ENCODE peak calls at places on chromosomes 7 and 10, in nine cellular contexts. D is cardiac fibroblast, Z is H9, J is BE2C, X is IMR-90, R is glutamatergic neuron, A is A549, T is OCI-LY7, C is GM23338. N is an unnamed sample.

GRCh38 chr7:69430502-69431145 is 167.7 kb upstream of the AUTS2 start:
- DNase-seq in D (no peak), Z (peak; percentile 29), J (peak; percentile 66), X (no peak), R (no peak), A (no peak), T (peak; percentile 22), C (peak; percentile 32), N (no peak)

GRCh38 chr7:101702362-101702850 is 73.3 kb upstream of the MYL10 start:
- DNase-seq in D (no peak), Z (peak; percentile 73), J (no peak), X (no peak), R (no peak), A (peak; percentile 49), T (peak; percentile 30), C (peak; percentile 63), N (no peak)

GRCh38 chr7:2497065-2497464 is 20.9 kb upstream of the GRIFIN start:
- DNase-seq in D (no peak), Z (no peak), J (no peak), X (no peak), R (no peak), A (no peak), T (no peak), C (no peak), N (no peak)

GRCh38 chr10:60732240-60733188 is 45.8 kb upstream of the CDK1 start:
- DNase-seq in D (no peak), Z (peak; percentile 48), J (no peak), X (no peak), R (peak; percentile 19), A (no peak), T (no peak), C (peak; percentile 69), N (peak; percentile 17)

GRCh38 chr10:60349426-60349825 is 40.2 kb downstream of the ANK3 start:
- DNase-seq in D (no peak), Z (no peak), J (no peak), X (no peak), R (no peak), A (no peak), T (no peak), C (no peak), N (no peak)

GRCh38 chr7:83532229-83532628 is 116.7 kb downstream of the SEMA3E start:
- DNase-seq in D (peak; percentile 15), Z (no peak), J (no peak), X (peak; percentile 42), R (no peak), A (peak; percentile 8), T (no peak), C (no peak), N (no peak)

GRCh38 chr7:23691320-23691719 is 11.3 kb downstream of the FAM221A start:
- DNase-seq in D (no peak), Z (no peak), J (no peak), X (peak; percentile 41), R (no peak), A (no peak), T (no peak), C (no peak), N (no peak)

GRCh38 chr7:18153183-18153748 is 125.6 kb upstream of the PRPS1L1 start:
- DNase-seq in D (no peak), Z (no peak), J (no peak), X (no peak), R (no peak), A (no peak), T (no peak), C (no peak), N (no peak)

GRCh38 chr7:155484483-155485399 is 26.8 kb downstream of the EN2 start:
- DNase-seq in D (no peak), Z (no peak), J (no peak), X (no peak), R (no peak), A (no peak), T (no peak), C (no peak), N (no peak)

GRCh38 chr10:94440096-94440495 is 37.8 kb downstream of the TBC1D12 start:
- DNase-seq in D (no peak), Z (no peak), J (no peak), X (no peak), R (no peak), A (no peak), T (no peak), C (no peak), N (no peak)

GRCh38 chr7:110827287-110827855 is 263.6 kb upstream of the LRRN3 start:
- DNase-seq in D (no peak), Z (no peak), J (no peak), X (no peak), R (no peak), A (no peak), T (no peak), C (no peak), N (no peak)

GRCh38 chr7:90749774-90750173 is 153.7 kb downstream of the CDK14 start:
- DNase-seq in D (no peak), Z (no peak), J (no peak), X (peak; percentile 33), R (no peak), A (no peak), T (peak; percentile 77), C (peak; percentile 35), N (no peak)

GRCh38 chr7:83005410-83005809 is 157.3 kb downstream of the PCLO start:
- DNase-seq in D (peak; percentile 3), Z (no peak), J (peak; percentile 15), X (no peak), R (no peak), A (no peak), T (peak; percentile 31), C (peak; percentile 71), N (no peak)

GRCh38 chr7:48105045-48105444 is 16.0 kb downstream of the UPP1 start:
- DNase-seq in D (no peak), Z (no peak), J (no peak), X (no peak), R (no peak), A (no peak), T (no peak), C (no peak), N (no peak)

DNA sequence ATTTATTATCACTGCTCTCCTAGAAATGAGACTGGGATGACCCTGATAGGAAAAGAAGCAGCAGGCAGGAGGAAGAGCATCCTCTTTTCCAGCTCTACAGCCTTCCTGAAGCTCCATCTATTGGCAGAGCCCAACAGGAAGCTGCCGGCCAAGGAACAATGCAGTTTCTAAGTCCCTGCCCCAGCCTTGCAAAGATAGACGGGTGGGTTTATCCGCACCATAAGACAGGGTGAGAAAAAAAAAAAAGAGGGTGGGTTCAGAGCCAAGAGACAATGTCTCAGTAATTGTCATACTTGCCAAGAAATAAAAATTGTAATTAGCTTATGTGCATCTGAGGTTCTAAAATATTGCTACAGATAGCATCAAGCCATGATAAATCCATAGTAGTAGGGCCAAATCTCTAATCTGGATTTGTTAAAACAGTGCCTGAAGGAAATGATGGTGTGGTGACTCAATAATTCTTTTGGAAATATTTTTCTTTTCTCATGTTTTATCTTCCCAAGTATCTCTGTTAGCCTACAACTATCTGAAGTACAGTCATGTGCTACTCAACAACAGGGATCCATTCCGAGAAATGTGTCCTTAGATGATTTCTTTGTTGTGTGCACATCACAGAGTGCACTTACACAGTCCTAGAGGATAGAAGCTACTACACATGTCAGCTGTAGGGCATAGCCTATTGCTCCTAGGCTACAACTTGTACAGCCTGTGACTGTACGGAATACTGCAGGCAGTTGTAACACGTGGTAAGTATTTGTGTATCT is 242.9 kb upstream of the CXCL12 start:
- DNase-seq in D (peak; percentile 89), Z (no peak), J (no peak), X (peak; percentile 68), R (no peak), A (no peak), T (no peak), C (peak; percentile 35), N (no peak)
- TF ChIP-seq CTCF in D (no peak), Z (no peak), J (no peak), X (no peak), R (no peak), A (no peak), T (no peak), C (no peak), N (no peak)

DNA sequence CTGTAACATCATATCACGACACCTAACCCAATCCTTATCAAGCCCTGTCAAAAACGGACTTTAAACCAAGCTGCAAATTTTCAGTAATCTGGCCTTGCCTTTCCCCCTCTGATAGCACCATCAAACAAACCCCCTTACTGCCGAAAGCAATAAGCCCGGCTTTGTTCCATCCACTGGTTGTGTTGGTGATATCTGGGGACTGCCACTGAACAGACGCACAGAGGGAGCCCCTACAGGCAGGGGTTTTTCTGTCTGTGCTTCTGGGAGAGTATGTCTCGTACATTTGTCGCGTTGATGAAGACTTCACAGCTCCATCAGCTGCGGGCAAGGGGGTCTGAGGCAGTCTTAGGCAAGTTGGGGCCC is 550 bp upstream of the PLAU start:
- DNase-seq in D (no peak), Z (no peak), J (no peak), X (peak; percentile 43), R (no peak), A (no peak), T (peak; percentile 67), C (no peak), N (no peak)
- TF ChIP-seq CTCF in D (no peak), Z (peak; percentile 17), J (no peak), X (no peak), R (no peak), A (peak; percentile 16), T (peak; percentile 57), C (peak; percentile 25), N (no peak)

DNA sequence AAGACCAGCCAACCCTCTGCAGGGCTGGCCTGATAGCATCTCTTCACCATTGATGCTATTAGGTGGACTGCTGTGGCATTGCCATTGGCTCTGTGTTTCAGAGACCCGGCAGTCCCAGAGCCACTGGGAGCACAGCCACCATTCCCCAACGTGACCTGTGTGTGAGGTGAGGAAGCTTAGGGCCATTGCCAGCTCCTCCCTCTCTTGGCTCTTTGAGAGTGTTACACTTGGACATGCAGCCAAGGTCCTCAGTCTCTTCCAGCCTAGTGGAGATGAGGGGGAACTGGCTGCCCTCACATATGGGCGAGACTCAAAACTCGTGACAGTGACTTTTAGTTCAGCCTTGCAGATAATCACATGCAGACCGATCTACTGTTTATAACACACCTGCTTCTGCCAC is 39.3 kb upstream of the HMX3 start:
- DNase-seq in D (no peak), Z (no peak), J (no peak), X (no peak), R (no peak), A (no peak), T (no peak), C (no peak), N (no peak)
- TF ChIP-seq CTCF in D (no peak), Z (no peak), J (no peak), X (no peak), R (no peak), A (no peak), T (no peak), C (no peak), N (no peak)

DNA sequence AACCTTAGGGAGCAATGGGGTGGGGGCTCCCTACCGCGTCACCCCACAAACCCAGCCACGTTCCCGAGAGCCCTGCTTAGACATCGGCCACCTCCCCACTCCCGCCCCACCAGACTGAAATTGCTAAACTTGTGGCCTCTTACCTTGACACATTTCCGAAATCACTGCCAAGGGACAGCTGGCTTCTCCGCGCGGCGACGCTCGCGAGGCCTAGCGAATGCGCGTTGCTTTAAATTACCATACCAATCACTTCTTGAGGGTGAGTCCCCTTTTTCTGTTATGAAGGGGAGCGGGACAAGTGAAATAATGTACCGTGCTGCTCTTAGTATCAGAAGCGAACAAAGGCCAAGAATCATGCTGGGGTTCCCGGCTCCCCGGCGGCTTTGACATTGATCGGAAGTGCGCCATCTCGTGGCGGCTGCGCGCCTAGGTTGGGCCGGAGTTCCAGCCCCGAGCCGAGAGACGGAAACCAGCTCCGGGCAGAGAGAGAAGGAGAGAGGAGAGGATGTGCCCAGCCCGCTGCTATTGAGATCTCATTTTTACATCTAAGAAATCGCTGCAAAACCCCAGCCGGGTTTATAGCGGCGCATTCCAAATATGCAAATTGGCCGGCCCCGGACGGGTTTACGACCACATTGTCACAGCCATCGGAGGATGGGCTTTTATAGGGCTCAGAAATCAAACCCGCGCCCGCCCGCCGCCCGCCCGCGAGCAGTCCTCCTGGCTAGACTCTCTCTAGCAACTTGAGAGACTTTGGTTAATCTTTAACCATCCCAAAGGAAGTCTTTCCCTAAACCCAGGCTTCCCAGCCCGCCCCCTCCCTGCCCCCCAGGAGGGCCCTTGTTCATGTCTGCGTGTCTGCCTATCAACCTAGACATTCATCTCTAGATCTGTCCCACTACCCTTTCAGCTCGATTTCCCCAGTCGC is 5.3 kb downstream of the HOXA11 start:
- DNase-seq in D (peak; percentile 50), Z (peak; percentile 83), J (peak; percentile 70), X (peak; percentile 45), R (peak; percentile 81), A (peak; percentile 95), T (peak; percentile 64), C (peak; percentile 89), N (peak; percentile 69)
- TF ChIP-seq CTCF in D (peak; percentile 77), Z (peak; percentile 96), J (peak; percentile 84), X (peak; percentile 78), R (peak; percentile 89), A (peak; percentile 84), T (peak; percentile 97), C (peak; percentile 93), N (peak; percentile 92)

N was measured in natural killer cell.